ENCODE peak calls at places on chromosomes 4 and X, in five cellular contexts. B is CD8-positive, alpha-beta memory T cell; A is mammary epithelial cell; F is astrocyte; T is K562. W is an unnamed sample.

GRCh38 chr4:184267673-184268573 is 50.2 kb upstream of the ENPP6 start:
- DNase-seq in B (peak; percentile 55), A (peak; percentile 86), F (peak; percentile 93), T (peak; percentile 69), W (peak; percentile 94)

GRCh38 chrX:71652405-71652804 is 14.9 kb upstream of the LOC101059915 start:
- DNase-seq in B (peak; percentile 26), A (peak; percentile 20), F (peak; percentile 27), T (peak; percentile 65), W (peak; percentile 67)

GRCh38 chr4:66769436-66769835 is 775.9 kb downstream of the CENPC start:
- DNase-seq in B (no peak), A (no peak), F (no peak), T (no peak), W (no peak)

GRCh38 chrX:8743126-8743732 is 11.3 kb upstream of the ANOS1 start:
- DNase-seq in B (peak; percentile 40), A (peak; percentile 35), F (no peak), T (peak; percentile 59), W (peak; percentile 46)

GRCh38 chrX:70979136-70979762 is 48.4 kb upstream of the SLC7A3 start:
- DNase-seq in B (no peak), A (peak; percentile 19), F (peak; percentile 43), T (peak; percentile 54), W (peak; percentile 66)

GRCh38 chr4:96519291-96519690 is 679.4 kb downstream of the PDHA2 start:
- DNase-seq in B (no peak), A (no peak), F (peak; percentile 4), T (no peak), W (no peak)

GRCh38 chr4:7861440-7861881 is 78.2 kb downstream of the AFAP1 start:
- DNase-seq in B (no peak), A (peak; percentile 80), F (peak; percentile 99), T (no peak), W (peak; percentile 93)

GRCh38 chrX:148960060-148960459 is 459.6 kb downstream of the AFF2 start:
- DNase-seq in B (no peak), A (peak; percentile 70), F (peak; percentile 0), T (no peak), W (no peak)

GRCh38 chr4:26522478-26522877 is 32.2 kb upstream of the CCKAR start:
- DNase-seq in B (no peak), A (peak; percentile 54), F (peak; percentile 80), T (no peak), W (peak; percentile 66)

GRCh38 chr4:8771258-8771590 is 100.4 kb downstream of the HMX1 start:
- DNase-seq in B (no peak), A (no peak), F (no peak), T (no peak), W (no peak)

GRCh38 chr4:62512271-62512670 is 1312.1 kb downstream of the ADGRL3 start:
- DNase-seq in B (no peak), A (no peak), F (no peak), T (no peak), W (no peak)

GRCh38 chr4:26826721-26827120 is 33.9 kb upstream of the STIM2 start:
- DNase-seq in B (no peak), A (no peak), F (no peak), T (no peak), W (no peak)

GRCh38 chr4:184459413-184459812 is 14.9 kb downstream of the IRF2 start:
- DNase-seq in B (no peak), A (peak; percentile 57), F (peak; percentile 62), T (no peak), W (peak; percentile 84)

GRCh38 chrX:41629539-41629938 is 59.2 kb upstream of the GPR34 start:
- DNase-seq in B (no peak), A (no peak), F (no peak), T (no peak), W (no peak)

DNA sequence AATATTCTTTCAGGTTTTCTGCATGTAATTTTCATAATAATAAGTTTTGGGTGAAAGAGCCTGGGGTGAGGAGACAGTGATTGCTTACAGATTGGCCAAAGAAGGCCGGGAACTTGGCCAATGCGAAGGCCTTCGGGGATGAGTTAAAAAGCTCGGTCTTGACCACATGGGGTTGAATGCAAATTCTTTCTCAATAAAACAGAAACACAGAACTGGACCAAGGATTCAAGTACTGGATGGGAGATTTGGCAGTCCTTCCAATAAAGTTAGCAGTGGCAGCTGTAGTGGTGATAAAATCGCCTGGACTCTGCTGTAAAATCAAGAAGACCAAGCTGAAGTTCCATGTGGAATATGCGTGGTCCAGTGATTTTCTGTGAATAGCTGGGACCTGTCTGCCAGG is 282.2 kb upstream of the KLF3 start:
- DNase-seq in B (no peak), A (no peak), F (peak; percentile 33), T (no peak), W (no peak)
- H3K9me3 ChIP-seq in B (no peaks in the 10 kb centered on the region), A (no peaks in the 10 kb centered on the region), F (no peaks in the 10 kb centered on the region), T (peaks cover 2% of the 10 kb centered on the region), W (no peaks in the 10 kb centered on the region)

DNA sequence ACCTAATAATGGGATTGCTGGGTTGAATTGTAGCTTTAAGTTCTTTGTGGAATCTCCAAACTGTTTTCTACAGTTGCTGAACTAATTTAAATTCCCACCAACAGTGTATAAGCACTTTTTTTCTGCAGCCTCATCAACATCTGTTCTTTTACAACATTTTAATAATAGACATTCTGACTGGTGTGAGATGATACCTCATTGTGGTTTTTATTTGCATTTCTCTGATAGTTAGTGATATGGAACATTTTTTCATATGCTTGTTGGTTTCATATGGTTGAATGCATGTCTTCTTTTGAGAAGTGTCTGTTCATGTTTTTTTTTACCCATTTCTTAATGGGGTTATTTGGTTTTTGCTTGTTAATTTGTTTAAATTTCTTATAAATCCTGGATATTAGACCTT is 1718.9 kb downstream of the C4orf33 start:
- DNase-seq in B (no peak), A (no peak), F (no peak), T (no peak), W (no peak)
- H3K4me3 ChIP-seq in B (no peak overlapping the region), A (no peak overlapping the region), F (no peak overlapping the region), T (no peak overlapping the region), W (no peak overlapping the region)

GRCh38 chr4:36320130-36320902 is 38.9 kb downstream of the DTHD1 start:
- DNase-seq in B (no peak), A (no peak), F (no peak), T (no peak), W (no peak)

GRCh38 chr4:36317731-36318130 is 36.3 kb downstream of the DTHD1 start:
- DNase-seq in B (no peak), A (no peak), F (peak; percentile 30), T (no peak), W (no peak)

GRCh38 chr4:36322921-36323354 is 41.5 kb downstream of the DTHD1 start:
- DNase-seq in B (peak; percentile 16), A (no peak), F (no peak), T (no peak), W (no peak)

GRCh38 chr4:36323801-36324419 is 42.5 kb downstream of the DTHD1 start:
- DNase-seq in B (no peak), A (no peak), F (no peak), T (no peak), W (no peak)

DNA sequence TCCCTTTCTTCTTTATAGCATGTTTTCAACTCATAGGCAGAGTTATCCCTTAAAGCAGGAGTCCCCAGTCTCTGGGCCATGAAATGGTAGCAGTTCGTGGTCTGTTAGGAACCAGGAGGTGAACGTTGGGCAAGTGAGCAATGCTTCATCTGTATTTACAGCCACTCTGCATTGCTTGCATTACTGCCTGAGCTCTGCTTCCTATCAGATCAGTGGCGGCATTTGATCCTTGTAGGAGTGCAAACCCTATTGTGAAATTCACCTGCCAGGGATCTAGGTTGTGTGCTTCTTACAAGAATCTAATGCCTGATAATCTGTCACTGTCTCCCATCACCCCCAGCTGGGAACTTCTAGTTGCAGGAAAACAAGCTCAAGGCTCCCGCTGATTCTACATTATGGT is 39.8 kb downstream of the DTHD1 start:
- DNase-seq in B (no peak), A (no peak), F (no peak), T (no peak), W (no peak)
- H3K9me3 ChIP-seq in B (no peaks in the 10 kb centered on the region), A (no peaks in the 10 kb centered on the region), F (no peaks in the 10 kb centered on the region), T (no peaks in the 10 kb centered on the region), W (no peaks in the 10 kb centered on the region)

DNA sequence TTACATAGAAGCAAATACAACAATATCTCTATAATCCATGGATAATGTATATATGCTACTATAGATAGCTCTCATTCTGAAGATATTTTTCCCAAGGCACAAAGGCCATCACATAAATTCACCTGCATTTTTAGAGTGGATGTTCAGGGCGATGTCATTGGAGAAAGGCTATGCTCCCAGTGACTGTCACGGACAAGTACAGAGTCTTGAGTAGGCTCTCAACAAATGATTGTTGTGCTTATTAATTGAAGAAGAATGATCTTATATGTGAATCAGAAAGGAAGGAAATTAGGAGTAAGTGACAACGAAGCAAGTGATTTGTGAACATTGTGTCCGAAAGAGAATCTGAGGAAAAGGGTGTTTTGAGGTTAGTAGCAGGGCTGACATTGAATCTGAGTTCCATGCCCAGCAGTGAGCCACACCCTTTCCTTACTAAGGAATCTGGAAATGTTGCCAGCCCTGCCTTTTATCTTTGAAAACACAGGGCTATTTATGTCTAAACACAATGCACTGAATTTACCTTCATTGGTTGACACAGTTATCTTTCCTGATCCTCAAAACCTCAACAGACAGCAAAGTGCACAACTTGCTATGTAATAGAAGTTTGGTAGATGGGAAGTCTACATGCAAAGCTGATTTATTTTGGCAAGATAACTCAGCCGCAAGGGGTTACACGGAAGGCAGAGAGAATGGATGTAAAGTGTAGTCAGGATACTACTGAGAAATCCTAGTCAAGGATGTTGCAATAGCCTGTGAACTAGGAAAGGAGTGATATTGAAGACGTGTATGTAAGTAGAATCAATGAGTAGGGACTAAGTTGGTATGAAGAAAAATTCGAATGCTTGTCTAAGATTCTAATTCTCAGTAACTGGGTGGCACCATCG is 50.4 kb downstream of the SORBS2 start:
- DNase-seq in B (no peak), A (no peak), F (no peak), T (no peak), W (peak; percentile 37)
- H3K4me3 ChIP-seq in B (no peak overlapping the region), A (no peak overlapping the region), F (no peak overlapping the region), T (no peak overlapping the region), W (no peak overlapping the region)

GRCh38 chrX:18076434-18076833 is 144.3 kb downstream of the BEND2 start:
- DNase-seq in B (no peak), A (no peak), F (no peak), T (no peak), W (no peak)

DNA sequence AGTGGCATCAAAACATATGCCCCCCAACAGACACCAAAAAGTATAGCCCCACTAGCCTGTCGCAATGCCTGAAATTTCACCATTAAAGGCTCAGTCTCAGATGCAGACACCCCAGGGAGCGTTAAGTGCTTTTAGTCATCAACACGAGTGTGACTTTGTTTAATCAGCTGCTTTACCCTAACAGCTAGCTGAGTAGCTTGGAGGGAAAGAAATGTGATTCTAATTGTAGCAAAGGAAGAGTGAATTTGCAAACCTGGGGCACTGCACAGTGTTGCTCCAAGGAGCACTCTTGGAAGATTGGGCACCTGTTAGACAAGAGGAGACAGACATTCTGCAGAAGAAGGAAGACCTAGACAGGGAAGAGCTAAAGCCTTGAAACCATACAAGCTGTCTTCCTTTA is 145.1 kb downstream of the BEND2 start:
- DNase-seq in B (no peak), A (no peak), F (no peak), T (no peak), W (no peak)
- H3K9me3 ChIP-seq in B (no peaks in the 10 kb centered on the region), A (peaks cover 3% of the 10 kb centered on the region), F (no peaks in the 10 kb centered on the region), T (no peaks in the 10 kb centered on the region), W (no peaks in the 10 kb centered on the region)

W was measured in GM23248.